ENCODE peak calls at places on chromosomes 7 and 10, in four cellular contexts. J is A549, P is body of pancreas, X is stomach. C is an unnamed sample.

GRCh38 chr10:78408671-78409472 is 375.2 kb downstream of the RPS24 start:
- DNase-seq in X (peak), P (peak), J (no peak), C (peak)

GRCh38 chr10:1360011-1360580 is 303.9 kb downstream of the WDR37 start:
- DNase-seq in P (no peak), J (no peak), X (no peak), C (no peak)

GRCh38 chr10:69835875-69836727 is 34.4 kb downstream of the COL13A1 start:
- DNase-seq in P (no peak), X (no peak), J (no peak), C (no peak)

GRCh38 chr7:31873816-31874597 is 187.0 kb downstream of the PPP1R17 start:
- DNase-seq in P (no peak), J (no peak), X (no peak), C (no peak)

GRCh38 chr10:129932182-129932581 is 31.9 kb downstream of the EBF3 start:
- DNase-seq in X (no peak), P (no peak), J (no peak), C (peak)

GRCh38 chr7:32062150-32062549 is 8.1 kb downstream of the PDE1C start:
- DNase-seq in X (peak), J (peak), P (peak), C (peak)

GRCh38 chr7:82105463-82105862 is 335.6 kb upstream of the HGF start:
- DNase-seq in J (peak), P (no peak), X (no peak), C (no peak)

GRCh38 chr7:67105382-67105781 is 108.7 kb downstream of the TYW1 start:
- DNase-seq in J (no peak), X (no peak), P (no peak), C (no peak)

GRCh38 chr10:77104459-77104980 is 533.1 kb downstream of the KCNMA1 start:
- DNase-seq in P (peak), X (no peak), J (no peak), C (no peak)

GRCh38 chr10:55024718-55025117 is 223.7 kb upstream of the PCDH15 start:
- DNase-seq in X (no peak), P (no peak), J (no peak), C (no peak)

GRCh38 chr10:43355749-43356371 is 15.6 kb upstream of the FXYD4 start:
- DNase-seq in J (peak), X (no peak), P (no peak), C (no peak)

GRCh38 chr10:1716839-1717238 is 20.5 kb downstream of the ADARB2 start:
- DNase-seq in X (no peak), J (no peak), P (no peak), C (no peak)

GRCh38 chr7:1898628-1899185 is 228.6 kb downstream of the ELFN1 start:
- DNase-seq in X (no peak), J (no peak), P (no peak), C (no peak)

GRCh38 chr7:1899951-1900762 is 230.1 kb downstream of the ELFN1 start:
- DNase-seq in J (no peak), X (no peak), P (no peak), C (no peak)

GRCh38 chr7:1897861-1898627 is 228.0 kb downstream of the ELFN1 start:
- DNase-seq in P (no peak), X (no peak), J (no peak), C (no peak)

GRCh38 chr7:1900847-1901246 is 230.8 kb downstream of the ELFN1 start:
- DNase-seq in X (no peak), J (no peak), P (no peak), C (no peak)

GRCh38 chr7:1899201-1899600 is 229.1 kb downstream of the ELFN1 start:
- DNase-seq in P (no peak), X (no peak), J (no peak), C (no peak)
- TF ChIP-seq POLR2A in P (no peak), X (no peak), J (no peak), C (no peak)

DNA sequence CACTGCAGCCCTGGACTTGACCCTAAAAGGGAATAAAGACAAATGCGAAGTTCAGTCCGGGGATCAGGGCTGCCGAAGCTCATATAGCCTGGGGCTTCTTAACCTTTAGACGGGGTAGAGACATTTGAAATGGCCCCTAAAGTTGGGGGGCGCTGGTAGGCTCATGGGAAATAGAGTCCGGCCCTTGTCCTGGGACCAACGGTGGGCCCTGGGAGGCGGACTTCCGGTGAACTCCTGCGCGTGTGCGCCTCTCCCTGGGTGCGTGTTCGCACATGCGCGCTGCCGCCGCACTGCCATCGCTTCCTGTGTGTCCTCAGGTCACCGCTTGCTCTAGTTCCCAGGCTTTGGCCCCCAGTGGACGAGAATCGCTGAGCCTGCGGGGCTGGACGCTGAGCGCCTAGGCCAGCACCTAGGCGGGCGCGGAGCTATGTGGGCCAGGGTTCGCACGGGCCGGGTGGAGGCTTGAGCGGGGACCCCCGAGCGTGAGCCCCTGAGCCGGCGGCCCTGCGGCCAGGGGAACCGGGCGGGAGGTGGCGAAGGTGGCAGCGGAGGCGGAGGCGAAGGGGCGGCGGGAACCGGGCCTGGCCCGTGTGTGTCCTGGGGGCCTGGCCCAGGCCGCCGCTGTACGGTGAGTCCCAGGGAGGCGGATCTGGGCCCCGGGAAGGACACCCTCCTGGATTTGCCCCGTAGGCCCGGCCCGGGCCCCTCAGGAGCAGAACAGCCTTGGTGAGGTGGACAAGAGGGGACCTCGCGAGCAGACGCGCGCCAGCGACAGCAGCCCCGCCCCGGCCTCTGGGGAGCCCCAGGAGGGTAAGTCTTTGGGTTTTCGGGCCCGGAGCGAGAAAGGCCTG is 23.0 kb upstream of the ZNF12 start:
- DNase-seq in J (peak), P (peak), X (peak), C (peak)
- TF ChIP-seq POLR2A in J (peak), P (peak), X (no peak), C (peak)

GRCh38 chr10:11741608-11742007 is 574 bp upstream of the ECHDC3 start:
- DNase-seq in P (no peak), X (no peak), J (no peak), C (no peak)

GRCh38 chr10:11740907-11741306 is 1.3 kb upstream of the ECHDC3 start:
- DNase-seq in J (no peak), P (no peak), X (no peak), C (no peak)

GRCh38 chr10:11742779-11743298 is 657 bp downstream of the ECHDC3 start:
- DNase-seq in P (peak), J (no peak), X (no peak), C (no peak)

GRCh38 chr10:11743461-11744338 is 1.5 kb downstream of the ECHDC3 start:
- DNase-seq in J (no peak), P (no peak), X (no peak), C (no peak)

DNA sequence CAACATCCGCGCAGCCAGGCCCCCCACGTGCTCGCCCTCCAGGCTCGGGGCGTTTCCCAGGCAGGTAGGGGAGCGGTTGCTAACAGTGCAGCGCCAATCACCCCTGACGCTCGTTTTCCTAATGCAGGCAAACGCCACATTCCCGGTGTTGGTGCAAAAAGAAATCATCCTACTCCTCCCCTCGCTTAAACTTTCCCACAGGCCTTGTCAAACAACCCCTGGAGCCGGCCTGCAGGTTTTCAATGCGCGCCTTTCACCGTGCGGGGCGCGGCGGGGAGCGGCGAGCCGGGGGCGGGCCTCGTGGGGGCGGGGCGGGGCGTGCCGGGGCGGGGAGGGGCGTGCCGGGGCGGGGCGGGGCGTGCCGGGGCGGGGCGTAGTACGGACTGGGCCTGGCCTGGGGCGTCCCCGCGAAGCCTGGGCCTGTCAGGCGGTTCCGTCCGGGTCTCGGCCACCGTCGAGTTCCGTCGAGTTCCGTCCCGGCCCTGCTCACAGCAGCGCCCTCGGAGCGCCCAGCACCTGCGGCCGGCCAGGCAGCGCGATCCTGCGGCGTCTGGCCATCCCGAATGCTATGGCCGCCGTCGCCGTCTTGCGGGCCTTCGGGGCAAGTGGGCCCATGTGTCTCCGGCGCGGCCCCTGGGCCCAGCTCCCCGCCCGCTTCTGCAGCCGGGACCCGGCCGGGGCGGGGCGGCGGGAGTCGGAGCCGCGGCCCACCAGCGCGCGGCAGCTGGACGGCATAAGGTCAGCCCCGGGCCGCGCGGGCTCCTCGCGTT is at the start of gene ECHDC3:
- DNase-seq in P (peak), J (peak), X (peak), C (peak)
- TF ChIP-seq POLR2A in P (peak), J (no peak), X (no peak), C (no peak)

DNA sequence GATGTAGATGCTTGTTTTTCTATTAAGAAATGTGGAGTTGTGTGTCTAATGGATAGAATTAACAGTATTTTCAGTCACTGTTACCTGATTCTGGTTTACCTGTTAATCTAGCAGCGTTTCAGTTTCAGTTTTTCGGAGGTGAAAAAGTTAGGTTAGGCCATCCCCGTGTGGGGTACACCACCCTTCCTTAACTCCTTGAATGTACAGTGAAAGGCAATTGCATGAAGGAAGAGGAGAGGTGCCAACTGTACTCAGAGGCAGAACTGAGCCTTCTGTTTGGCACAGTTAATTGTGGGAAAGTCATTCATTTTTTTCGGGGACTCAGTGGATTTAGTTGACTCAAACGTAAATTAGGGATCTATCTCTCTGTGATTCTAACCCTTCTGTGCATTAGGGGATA is 35.6 kb downstream of the RPA3 start:
- DNase-seq in X (no peak), J (no peak), P (no peak), C (no peak)
- TF ChIP-seq POLR2A in X (no peak), J (no peak), P (no peak), C (no peak)

GRCh38 chr10:123480845-123481244 is 185.3 kb upstream of the GPR26 start:
- DNase-seq in X (no peak), J (no peak), P (no peak), C (no peak)
- TF ChIP-seq POLR2A in X (no peak), J (no peak), P (no peak), C (no peak)

GRCh38 chr10:75235375-75236177 is at the start of gene COMTD1:
- DNase-seq in X (peak), P (peak), J (peak), C (peak)
- TF ChIP-seq POLR2A in X (no peak), P (peak), J (no peak), C (no peak)

GRCh38 chr7:150450491-150450992 is at the start of gene GIMAP8:
- DNase-seq in J (no peak), X (peak), P (no peak), C (peak)

GRCh38 chr7:150451833-150452431 is 1.5 kb downstream of the GIMAP8 start:
- DNase-seq in P (no peak), J (no peak), X (no peak), C (no peak)

GRCh38 chr7:150453186-150453585 is 2.8 kb downstream of the GIMAP8 start:
- DNase-seq in J (no peak), P (no peak), X (no peak), C (no peak)

GRCh38 chr7:150449206-150449956 is 1.0 kb upstream of the GIMAP8 start:
- DNase-seq in J (no peak), X (no peak), P (no peak), C (no peak)

GRCh38 chr7:150451097-150451793 is 815 bp downstream of the GIMAP8 start:
- DNase-seq in X (no peak), J (no peak), P (no peak), C (peak)
- TF ChIP-seq POLR2A in X (no peak), J (no peak), P (peak), C (no peak)

DNA sequence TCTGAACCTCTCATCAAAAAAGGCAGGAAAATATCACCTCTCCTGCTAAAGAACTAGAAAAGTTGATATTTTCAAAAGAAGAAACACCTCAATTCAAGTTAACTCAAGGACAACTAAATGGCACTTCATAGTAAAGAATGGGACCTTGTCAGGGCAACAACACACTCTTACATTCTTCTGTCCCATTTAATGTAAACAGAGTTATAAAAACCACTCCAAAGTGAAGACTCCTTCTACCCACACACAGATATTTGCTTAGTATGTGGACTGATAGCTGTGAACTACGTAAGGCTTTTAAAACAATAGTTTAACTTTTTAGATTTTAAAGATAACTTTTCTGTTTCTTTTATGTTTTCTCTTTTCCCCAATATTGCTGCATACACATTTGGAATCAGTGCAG is 118.3 kb downstream of the ZNF37A start:
- DNase-seq in J (no peak), X (no peak), P (no peak), C (no peak)
- TF ChIP-seq POLR2A in J (no peak), X (no peak), P (no peak), C (no peak)

C was measured in Peyer's patch.